ENCODE peak calls at places on chromosomes 1 and 21, in eight cellular contexts. Q is nephron progenitor cell; G is GM04503; I is NCI-H2171 treated with DMSO at 0.1 percent for 48 hours; K is stromal cell of bone marrow; M is cardiac fibroblast; L is stimulated activated naive CD4-positive, alpha-beta T cell; B is naive thymus-derived CD8-positive, alpha-beta T cell. D is an unnamed sample.

GRCh38 chr1:10734900-10735602 is 61.4 kb downstream of the CASZ1 start:
- DNase-seq in K (no peak), B (no peak), G (no peak), Q (peak), I (peak), L (no peak), M (no peak), D (no peak)

GRCh38 chr1:68207129-68207689 is 25.1 kb downstream of the WLS start:
- DNase-seq in B (no peak), G (no peak), M (peak), K (no peak), Q (no peak), I (no peak), L (no peak), D (no peak)

GRCh38 chr1:5730272-5731109 is 261.7 kb downstream of the NPHP4 start:
- DNase-seq in K (no peak), L (no peak), M (no peak), B (no peak), Q (no peak), G (no peak), I (no peak), D (no peak)

GRCh38 chr1:33222381-33222780 is 33.9 kb upstream of the ZNF362 start:
- DNase-seq in B (no peak), G (no peak), K (peak), M (no peak), Q (no peak), I (no peak), L (no peak), D (no peak)

GRCh38 chr1:200558866-200559459 is 61.6 kb downstream of the KIF14 start:
- DNase-seq in M (peak), G (peak), K (peak), B (peak), Q (no peak), I (peak), L (peak), D (peak)

GRCh38 chr21:44024895-44025353 is 12.8 kb downstream of the TRAPPC10 start:
- DNase-seq in Q (no peak), M (peak), L (no peak), G (peak), K (peak), I (no peak), B (no peak), D (no peak)

GRCh38 chr1:67459068-67459467 is 28.9 kb upstream of the SERBP1 start:
- DNase-seq in G (no peak), B (no peak), M (no peak), K (no peak), Q (no peak), I (no peak), L (no peak), D (no peak)

GRCh38 chr1:31507221-31507620 is 69.1 kb upstream of the TINAGL1 start:
- DNase-seq in Q (no peak), G (no peak), M (no peak), K (no peak), B (no peak), L (no peak), I (no peak), D (no peak)

GRCh38 chr1:202586018-202586821 is 124.0 kb downstream of the SYT2 start:
- DNase-seq in K (peak), L (no peak), I (peak), Q (no peak), B (no peak), M (peak), G (no peak), D (no peak)

GRCh38 chr1:203306970-203307541 is 1.7 kb downstream of the BTG2 start:
- DNase-seq in G (no peak), Q (peak), I (no peak), K (no peak), M (no peak), B (no peak), L (peak), D (no peak)

GRCh38 chr1:62352387-62352786 is 33.2 kb upstream of the KANK4 start:
- DNase-seq in L (no peak), M (no peak), I (no peak), G (no peak), K (no peak), Q (no peak), B (no peak), D (no peak)

GRCh38 chr21:28927122-28927521 is 65.6 kb downstream of the LTN1 start:
- DNase-seq in B (no peak), G (no peak), K (no peak), I (no peak), Q (no peak), M (no peak), L (no peak), D (no peak)

GRCh38 chr1:66265796-66266195 is 268.2 kb upstream of the SGIP1 start:
- DNase-seq in B (no peak), Q (no peak), I (no peak), M (no peak), L (no peak), G (no peak), K (no peak), D (no peak)

GRCh38 chr1:47809301-47810084 is 187.7 kb downstream of the TRABD2B start:
- DNase-seq in L (no peak), M (no peak), I (no peak), G (no peak), K (no peak), Q (no peak), B (no peak), D (no peak)

GRCh38 chr1:226790545-226791181 is 51.6 kb upstream of the ITPKB start:
- DNase-seq in L (no peak), K (no peak), Q (no peak), G (no peak), B (no peak), I (no peak), M (no peak), D (no peak)

GRCh38 chr1:208154040-208154439 is 90.1 kb downstream of the PLXNA2 start:
- DNase-seq in K (no peak), G (no peak), B (no peak), L (no peak), Q (no peak), I (no peak), M (no peak), D (no peak)

GRCh38 chr21:32578107-32578691 is 7.1 kb downstream of the TCP10L start:
- DNase-seq in Q (peak), L (no peak), G (no peak), B (no peak), K (no peak), I (no peak), M (peak), D (no peak)

GRCh38 chr21:21845901-21846396 is 847.7 kb downstream of the NCAM2 start:
- DNase-seq in Q (no peak), I (no peak), L (no peak), G (no peak), K (no peak), M (no peak), B (no peak), D (no peak)

D was measured in GM13976.